ENCODE peak calls at places on chromosomes 7 and 10, in six cellular contexts. L is CD4-positive, alpha-beta memory T cell; F is NCI-H1092 treated with DMSO at 0.1 percent for 48 hours; G is Karpas-422; P is progenitor cell of endocrine pancreas; Y is uterus. U is an unnamed sample.

GRCh38 chr7:979886-980571 is 3.0 kb upstream of the CYP2W1 start:
- DNase-seq in L (no peak), F (no peak), G (peak; percentile 87), P (no peak), Y (no peak), U (no peak)

GRCh38 chr10:36462194-36462593 is 663.2 kb upstream of the ANKRD30A start:
- DNase-seq in L (no peak), F (no peak), G (no peak), P (no peak), Y (no peak), U (no peak)

GRCh38 chr7:155996718-155997059 is 184.4 kb upstream of the SHH start:
- DNase-seq in L (no peak), F (no peak), G (no peak), P (no peak), Y (no peak), U (no peak)

GRCh38 chr7:537911-538634 is 18.4 kb upstream of the PDGFA start:
- DNase-seq in L (no peak), F (no peak), G (no peak), P (no peak), Y (peak; percentile 52), U (no peak)

GRCh38 chr7:29989257-29989995 is at the start of gene SCRN1:
- DNase-seq in L (peak; percentile 22), F (peak; percentile 44), G (peak; percentile 90), P (peak; percentile 57), Y (peak; percentile 58), U (peak; percentile 72)

GRCh38 chr10:43128958-43129706 is 9.1 kb upstream of the CSGALNACT2 start:
- DNase-seq in L (no peak), F (no peak), G (no peak), P (no peak), Y (no peak), U (no peak)

GRCh38 chr7:31028417-31028988 is 23.6 kb upstream of the ADCYAP1R1 start:
- DNase-seq in L (no peak), F (peak; percentile 86), G (no peak), P (no peak), Y (no peak), U (no peak)

GRCh38 chr10:44386546-44387052 is 1.7 kb upstream of the CXCL12 start:
- DNase-seq in L (peak; percentile 22), F (no peak), G (peak; percentile 74), P (peak; percentile 72), Y (peak; percentile 78), U (peak; percentile 84)

GRCh38 chr10:6211341-6212265 is 8.9 kb downstream of the PFKFB3 start:
- DNase-seq in L (no peak), F (no peak), G (no peak), P (no peak), Y (peak; percentile 65), U (no peak)

GRCh38 chr10:37476285-37476684 is 350.9 kb downstream of the ANKRD30A start:
- DNase-seq in L (no peak), F (no peak), G (no peak), P (no peak), Y (no peak), U (no peak)

GRCh38 chr7:148747274-148747673 is 48.6 kb downstream of the CUL1 start:
- DNase-seq in L (no peak), F (no peak), G (no peak), P (peak; percentile 38), Y (no peak), U (no peak)

GRCh38 chr10:52313350-52314006 is 603 bp upstream of the DKK1 start:
- DNase-seq in L (no peak), F (no peak), G (no peak), P (no peak), Y (no peak), U (no peak)

GRCh38 chr10:71684356-71685173 is 35.0 kb downstream of the C10orf105 start:
- DNase-seq in L (no peak), F (no peak), G (peak; percentile 76), P (no peak), Y (no peak), U (no peak)

GRCh38 chr10:43385412-43386004 is 14.1 kb downstream of the FXYD4 start:
- DNase-seq in L (no peak), F (no peak), G (no peak), P (no peak), Y (no peak), U (no peak)

GRCh38 chr10:1472605-1473004 is 264.7 kb downstream of the ADARB2 start:
- DNase-seq in L (no peak), F (no peak), G (no peak), P (no peak), Y (no peak), U (no peak)

GRCh38 chr10:103884681-103885139 is 29.3 kb upstream of the SH3PXD2A start:
- DNase-seq in L (peak; percentile 24), F (peak; percentile 37), G (peak; percentile 74), P (peak; percentile 34), Y (peak; percentile 21), U (peak; percentile 27)

GRCh38 chr10:128527730-128528129 is 401.5 kb upstream of the MKI67 start:
- DNase-seq in L (no peak), F (no peak), G (no peak), P (no peak), Y (no peak), U (no peak)

GRCh38 chr7:136956232-136956631 is 87.8 kb downstream of the CHRM2 start:
- DNase-seq in L (no peak), F (no peak), G (no peak), P (no peak), Y (no peak), U (no peak)

GRCh38 chr7:159139639-159140038 is 5.0 kb downstream of the VIPR2 start:
- DNase-seq in L (no peak), F (no peak), G (no peak), P (no peak), Y (peak; percentile 7), U (no peak)

GRCh38 chr7:121797283-121798037 is 75.5 kb upstream of the PTPRZ1 start:
- DNase-seq in L (no peak), F (no peak), G (no peak), P (no peak), Y (no peak), U (no peak)

GRCh38 chr10:79980711-79981110 is 31.8 kb upstream of the SFTPD start:
- DNase-seq in L (no peak), F (no peak), G (no peak), P (no peak), Y (no peak), U (no peak)

GRCh38 chr10:128375171-128375570 is 248.9 kb upstream of the MKI67 start:
- DNase-seq in L (no peak), F (no peak), G (no peak), P (no peak), Y (no peak), U (no peak)

GRCh38 chr10:50219646-50220045 is 31.7 kb downstream of the ASAH2 start:
- DNase-seq in L (no peak), F (no peak), G (no peak), P (no peak), Y (no peak), U (no peak)

U was measured in GM12891.